ENCODE peak calls at places on chromosome 20, in seven cellular contexts. R is A673, A is mucosa of descending colon, W is colonic mucosa, V is fibroblast of pulmonary artery, N is upper lobe of right lung, T is fibroblast of the aortic adventitia. H is an unnamed sample.

GRCh38 chr20:42779216-42779615 is 410.5 kb downstream of the PTPRT start:
- DNase-seq in R (peak), A (no peak), W (no peak), V (no peak), N (no peak), T (no peak), H (no peak)

GRCh38 chr20:59120491-59120890 is 43.1 kb upstream of the ZNF831 start:
- DNase-seq in R (no peak), A (no peak), W (no peak), V (no peak), N (no peak), T (no peak), H (no peak)

GRCh38 chr20:34541264-34541901 is 17.1 kb upstream of the MAP1LC3A start:
- DNase-seq in R (no peak), A (peak), W (no peak), V (no peak), N (no peak), T (no peak), H (no peak)

GRCh38 chr20:52226370-52226769 is 34.8 kb upstream of the ZFP64 start:
- DNase-seq in R (peak), A (no peak), W (no peak), V (no peak), N (no peak), T (no peak), H (peak)

GRCh38 chr20:38272398-38272797 is 11.9 kb upstream of the KIAA1755 start:
- DNase-seq in R (no peak), A (no peak), W (no peak), V (peak), N (no peak), T (peak), H (peak)

GRCh38 chr20:61370841-61371303 is 118.8 kb downstream of the CDH4 start:
- DNase-seq in R (no peak), A (no peak), W (no peak), V (no peak), N (no peak), T (no peak), H (no peak)

GRCh38 chr20:51696304-51697118 is 71.7 kb downstream of the ATP9A start:
- DNase-seq in R (peak), A (no peak), W (no peak), V (peak), N (no peak), T (peak), H (peak)

GRCh38 chr20:62320581-62321354 is 18.0 kb downstream of the ADRM1 start:
- DNase-seq in R (no peak), A (no peak), W (peak), V (no peak), N (no peak), T (no peak), H (peak)

GRCh38 chr20:4328541-4328940 is 313.2 kb upstream of the RNF24 start:
- DNase-seq in R (no peak), A (no peak), W (no peak), V (no peak), N (no peak), T (no peak), H (no peak)

GRCh38 chr20:11711214-11711613 is 206.5 kb upstream of the BTBD3 start:
- DNase-seq in R (no peak), A (no peak), W (no peak), V (no peak), N (no peak), T (no peak), H (no peak)

GRCh38 chr20:8709627-8710026 is 359.3 kb upstream of the PLCB4 start:
- DNase-seq in R (no peak), A (no peak), W (no peak), V (peak), N (no peak), T (peak), H (peak)

GRCh38 chr20:59006167-59006863 is 739 bp downstream of the CTSZ start:
- DNase-seq in R (no peak), A (peak), W (peak), V (no peak), N (peak), T (no peak), H (peak)

GRCh38 chr20:9686866-9687265 is 152.0 kb downstream of the PAK5 start:
- DNase-seq in R (no peak), A (no peak), W (no peak), V (no peak), N (no peak), T (no peak), H (no peak)

GRCh38 chr20:57480444-57481152 is 44.3 kb downstream of the CTCFL start:
- DNase-seq in R (no peak), A (no peak), W (no peak), V (no peak), N (peak), T (no peak), H (no peak)

GRCh38 chr20:53934421-53935352 is 135.7 kb downstream of the BCAS1 start:
- DNase-seq in R (peak), A (peak), W (no peak), V (peak), N (no peak), T (peak), H (peak)

GRCh38 chr20:59120919-59121318 is 42.7 kb upstream of the ZNF831 start:
- DNase-seq in R (no peak), A (no peak), W (no peak), V (no peak), N (no peak), T (no peak), H (no peak)

GRCh38 chr20:36454664-36455427 is 86.5 kb upstream of the MYL9 start:
- DNase-seq in R (no peak), A (no peak), W (no peak), V (no peak), N (peak), T (no peak), H (no peak)

GRCh38 chr20:8854566-8854965 is 214.3 kb upstream of the PLCB4 start:
- DNase-seq in R (peak), A (no peak), W (peak), V (peak), N (peak), T (peak), H (peak)

GRCh38 chr20:50953821-50954220 is 4.5 kb downstream of the DPM1 start:
- DNase-seq in R (no peak), A (no peak), W (no peak), V (no peak), N (no peak), T (no peak), H (no peak)

GRCh38 chr20:17873410-17874270 is 95.0 kb downstream of the SNX5 start:
- DNase-seq in R (peak), A (peak), W (peak), V (peak), N (peak), T (peak), H (peak)

GRCh38 chr20:6819599-6819998 is 52.1 kb downstream of the BMP2 start:
- DNase-seq in R (no peak), A (no peak), W (peak), V (peak), N (no peak), T (peak), H (peak)
- TF ChIP-seq CTCF in R (no peak), A (no peak), W (peak), V (peak), N (peak), T (peak), H (peak)

GRCh38 chr20:45679650-45680049 is 9.6 kb upstream of the WFDC11 start:
- DNase-seq in R (no peak), A (no peak), W (no peak), V (no peak), N (no peak), T (no peak), H (no peak)
- H3K4me3 ChIP-seq in R (no peak), A (no peak), W (no peak), V (no peak), N (no peak), T (no peak), H (no peak)

GRCh38 chr20:47314647-47315338 is 41.7 kb downstream of the ZMYND8 start:
- DNase-seq in R (no peak), A (no peak), W (no peak), V (no peak), N (no peak), T (no peak), H (no peak)
- TF ChIP-seq CTCF in R (no peak), A (no peak), W (no peak), V (no peak), N (no peak), T (no peak), H (no peak)

GRCh38 chr20:40692240-40693011 is 3.4 kb upstream of the MAFB start:
- DNase-seq in R (no peak), A (no peak), W (no peak), V (no peak), N (no peak), T (no peak), H (no peak)
- H3K4me3 ChIP-seq in R (no peak), A (no peak), W (no peak), V (no peak), N (no peak), T (no peak), H (no peak)

GRCh38 chr20:40564997-40565680 is 123.9 kb downstream of the MAFB start:
- DNase-seq in R (peak), A (no peak), W (no peak), V (peak), N (no peak), T (peak), H (peak)

GRCh38 chr20:40563296-40563950 is 125.6 kb downstream of the MAFB start:
- DNase-seq in R (peak), A (peak), W (peak), V (peak), N (peak), T (peak), H (peak)

GRCh38 chr20:40571625-40572024 is 117.4 kb downstream of the MAFB start:
- DNase-seq in R (no peak), A (no peak), W (no peak), V (no peak), N (no peak), T (no peak), H (no peak)

GRCh38 chr20:40565681-40566040 is 123.4 kb downstream of the MAFB start:
- DNase-seq in R (no peak), A (no peak), W (no peak), V (no peak), N (no peak), T (no peak), H (no peak)

DNA sequence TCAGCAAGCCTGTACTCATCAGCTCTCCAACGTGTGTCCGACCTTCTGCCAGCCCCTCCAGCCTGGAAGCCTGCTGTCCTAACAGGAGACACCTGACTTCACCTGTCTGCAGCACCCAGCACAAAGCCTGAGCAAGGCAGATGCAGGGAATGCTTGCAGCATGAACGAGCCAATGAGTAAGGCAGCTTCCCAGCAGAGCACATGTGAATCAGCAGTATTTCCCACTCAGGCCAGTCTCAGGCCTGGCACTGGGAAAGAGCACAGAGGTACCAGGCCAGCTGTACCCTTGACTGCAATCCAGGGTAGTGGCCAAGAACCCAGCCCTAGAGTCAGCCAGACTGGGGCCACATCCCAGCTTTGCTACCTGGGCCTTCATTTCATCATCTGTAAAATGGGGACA is 120.8 kb downstream of the MAFB start:
- DNase-seq in R (no peak), A (no peak), W (no peak), V (no peak), N (no peak), T (no peak), H (no peak)
- TF ChIP-seq CTCF in R (no peak), A (no peak), W (no peak), V (no peak), N (no peak), T (no peak), H (no peak)

DNA sequence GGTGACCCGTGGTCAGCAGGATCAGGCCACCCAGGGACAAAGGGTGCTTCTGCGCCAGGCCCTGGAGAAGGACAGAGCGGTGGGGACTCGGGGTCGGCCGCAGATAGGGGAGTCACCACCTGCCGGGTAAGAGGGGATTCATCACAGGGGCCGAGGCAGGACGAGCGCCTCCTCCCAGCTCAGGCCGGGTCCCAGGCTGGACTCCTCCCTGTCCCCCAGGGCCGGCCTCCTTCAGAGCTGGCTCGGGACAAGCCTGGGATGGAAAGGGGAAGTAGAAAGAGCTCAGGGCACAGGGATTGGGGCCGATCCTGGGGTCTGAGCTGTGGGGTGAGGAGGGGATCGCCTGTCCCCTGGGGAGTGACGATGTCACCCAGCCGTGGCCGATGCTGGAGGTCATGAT is 154.6 kb upstream of the PROKR2 start:
- DNase-seq in R (no peak), A (no peak), W (no peak), V (no peak), N (no peak), T (no peak), H (no peak)
- H3K4me3 ChIP-seq in R (no peak), A (no peak), W (no peak), V (no peak), N (no peak), T (no peak), H (peak)

DNA sequence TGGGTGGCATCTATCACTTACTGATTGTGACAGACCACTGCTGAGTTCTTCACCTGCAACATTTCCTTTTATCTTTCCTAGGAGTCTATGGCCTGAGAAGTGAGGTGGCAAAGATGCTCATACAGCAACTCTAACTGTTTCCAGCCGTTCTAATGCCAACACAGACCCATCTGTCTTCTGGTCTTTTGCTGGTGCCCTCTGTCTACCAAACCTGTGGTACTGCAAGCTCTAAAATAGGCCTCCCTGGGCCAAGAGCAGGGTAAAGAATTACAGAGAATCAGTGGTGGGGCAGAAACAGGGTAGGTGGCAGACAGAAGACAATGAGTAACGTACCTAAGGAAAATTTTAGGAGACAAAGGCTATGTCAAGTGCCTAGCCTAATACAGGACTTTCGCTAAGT is 611.0 kb upstream of the FLRT3 start:
- DNase-seq in R (no peak), A (no peak), W (no peak), V (no peak), N (no peak), T (no peak), H (no peak)
- TF ChIP-seq CTCF in R (no peak), A (no peak), W (no peak), V (peak), N (no peak), T (no peak), H (peak)

GRCh38 chr20:49909499-49910339 is 5.6 kb downstream of the SPATA2 start:
- DNase-seq in R (no peak), A (peak), W (peak), V (no peak), N (peak), T (no peak), H (no peak)
- H3K4me3 ChIP-seq in R (no peak), A (no peak), W (no peak), V (no peak), N (no peak), T (no peak), H (no peak)

DNA sequence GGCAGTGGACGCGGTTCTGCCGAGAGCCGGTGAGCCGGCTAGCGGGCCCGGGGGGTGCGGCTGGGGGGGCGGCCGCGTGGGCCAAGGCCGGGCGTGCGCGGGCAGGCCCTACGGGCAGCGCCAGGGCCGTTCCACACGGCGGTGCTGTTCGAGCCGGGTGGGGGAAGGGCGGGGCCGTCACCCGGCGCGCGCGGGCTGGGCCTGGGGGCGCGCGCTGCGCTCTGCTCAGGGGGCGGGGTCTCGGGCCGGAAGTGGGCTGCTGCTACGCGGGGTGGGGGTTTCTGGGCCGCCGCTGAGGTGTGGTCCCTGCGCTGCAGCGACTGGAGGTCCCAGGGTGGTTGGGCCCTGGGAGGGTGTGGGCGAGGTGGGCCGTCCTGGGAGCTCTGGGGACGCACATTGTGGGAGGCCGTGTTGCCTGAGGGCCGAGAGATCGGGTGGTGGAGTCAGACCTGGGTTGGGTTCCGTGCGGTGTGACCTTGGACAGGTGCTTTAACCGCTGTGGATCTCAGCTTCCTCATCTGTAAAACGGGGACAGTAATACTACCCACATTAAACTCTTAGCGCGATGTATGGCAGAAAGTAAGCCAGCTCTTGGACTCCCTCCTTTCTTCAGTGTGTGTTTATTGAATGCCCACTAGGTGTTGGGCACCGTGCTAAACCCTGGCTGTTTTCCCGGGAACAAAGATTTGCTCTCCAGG is 395 bp downstream of the MAPRE1 start:
- DNase-seq in R (peak), A (peak), W (peak), V (peak), N (peak), T (peak), H (peak)
- TF ChIP-seq CTCF in R (no peak), A (no peak), W (no peak), V (peak), N (no peak), T (peak), H (peak)

H was measured in fibroblast of villous mesenchyme.